ENCODE peak calls at places on chromosome 15, in ten cellular contexts. One of them, this sample, is unnamed. For H3K4me1, the result is how much of the 10 kb centered on the place peaks cover.

GRCh38 chr15:26391556-26392229 is 381.2 kb downstream of the GABRB3 start:
- DNase-seq in adrenal gland: no peak
- DNase-seq in uterus: no peak
- DNase-seq in Peyer's patch: no peak
- DNase-seq in body of pancreas: no peak
- DNase-seq in sigmoid colon: no peak
- DNase-seq in HepG2: no peak
- DNase-seq in right lobe of liver: no peak
- DNase-seq in transverse colon: no peak
- DNase-seq in esophagus squamous epithelium: no peak
- DNase-seq in this sample: no peak

GRCh38 chr15:64274541-64274940 is 81.4 kb downstream of the CSNK1G1 start:
- DNase-seq in adrenal gland: no peak
- DNase-seq in uterus: no peak
- DNase-seq in Peyer's patch: no peak
- DNase-seq in body of pancreas: no peak
- DNase-seq in sigmoid colon: no peak
- DNase-seq in HepG2: no peak
- DNase-seq in right lobe of liver: no peak
- DNase-seq in transverse colon: no peak
- DNase-seq in esophagus squamous epithelium: no peak
- DNase-seq in this sample: no peak

GRCh38 chr15:71186971-71187960 is 72.0 kb downstream of the THSD4 start:
- DNase-seq in adrenal gland: peak
- DNase-seq in uterus: no peak
- DNase-seq in Peyer's patch: no peak
- DNase-seq in body of pancreas: no peak
- DNase-seq in sigmoid colon: no peak
- DNase-seq in HepG2: no peak
- DNase-seq in right lobe of liver: no peak
- DNase-seq in transverse colon: no peak
- DNase-seq in esophagus squamous epithelium: no peak
- DNase-seq in this sample: no peak

GRCh38 chr15:40050788-40051615 is 12.0 kb upstream of the SRP14 start:
- DNase-seq in adrenal gland: peak
- DNase-seq in uterus: no peak
- DNase-seq in Peyer's patch: no peak
- DNase-seq in body of pancreas: no peak
- DNase-seq in sigmoid colon: peak
- DNase-seq in HepG2: no peak
- DNase-seq in right lobe of liver: no peak
- DNase-seq in transverse colon: no peak
- DNase-seq in esophagus squamous epithelium: no peak
- DNase-seq in this sample: peak

GRCh38 chr15:31458591-31458990 is 132.0 kb downstream of the KLF13 start:
- DNase-seq in adrenal gland: no peak
- DNase-seq in uterus: no peak
- DNase-seq in Peyer's patch: no peak
- DNase-seq in body of pancreas: no peak
- DNase-seq in sigmoid colon: no peak
- DNase-seq in HepG2: no peak
- DNase-seq in right lobe of liver: no peak
- DNase-seq in transverse colon: no peak
- DNase-seq in esophagus squamous epithelium: no peak
- DNase-seq in this sample: no peak

GRCh38 chr15:69996321-69996720 is 101.4 kb downstream of the TLE3 start:
- DNase-seq in adrenal gland: no peak
- DNase-seq in uterus: no peak
- DNase-seq in Peyer's patch: no peak
- DNase-seq in body of pancreas: no peak
- DNase-seq in sigmoid colon: no peak
- DNase-seq in HepG2: no peak
- DNase-seq in right lobe of liver: no peak
- DNase-seq in transverse colon: no peak
- DNase-seq in esophagus squamous epithelium: no peak
- DNase-seq in this sample: peak

GRCh38 chr15:57950381-57950946 is 115.0 kb downstream of the ALDH1A2 start:
- DNase-seq in adrenal gland: no peak
- DNase-seq in uterus: no peak
- DNase-seq in Peyer's patch: no peak
- DNase-seq in body of pancreas: no peak
- DNase-seq in sigmoid colon: no peak
- DNase-seq in HepG2: no peak
- DNase-seq in right lobe of liver: no peak
- DNase-seq in transverse colon: no peak
- DNase-seq in esophagus squamous epithelium: no peak
- DNase-seq in this sample: no peak

GRCh38 chr15:92625297-92625980 is 30.1 kb downstream of the FAM174B start:
- DNase-seq in adrenal gland: no peak
- DNase-seq in uterus: no peak
- DNase-seq in Peyer's patch: no peak
- DNase-seq in body of pancreas: peak
- DNase-seq in sigmoid colon: no peak
- DNase-seq in HepG2: no peak
- DNase-seq in right lobe of liver: no peak
- DNase-seq in transverse colon: no peak
- DNase-seq in esophagus squamous epithelium: no peak
- DNase-seq in this sample: no peak

GRCh38 chr15:88909956-88910831 is 3.0 kb downstream of the MFGE8 start:
- DNase-seq in adrenal gland: no peak
- DNase-seq in uterus: peak
- DNase-seq in Peyer's patch: no peak
- DNase-seq in body of pancreas: no peak
- DNase-seq in sigmoid colon: peak
- DNase-seq in HepG2: no peak
- DNase-seq in right lobe of liver: no peak
- DNase-seq in transverse colon: no peak
- DNase-seq in esophagus squamous epithelium: no peak
- DNase-seq in this sample: no peak

GRCh38 chr15:88906551-88906950 is 6.6 kb downstream of the MFGE8 start:
- DNase-seq in adrenal gland: no peak
- DNase-seq in uterus: no peak
- DNase-seq in Peyer's patch: no peak
- DNase-seq in body of pancreas: no peak
- DNase-seq in sigmoid colon: peak
- DNase-seq in HepG2: no peak
- DNase-seq in right lobe of liver: no peak
- DNase-seq in transverse colon: no peak
- DNase-seq in esophagus squamous epithelium: no peak
- DNase-seq in this sample: no peak

GRCh38 chr15:88908123-88908522 is 5.1 kb downstream of the MFGE8 start:
- DNase-seq in adrenal gland: no peak
- DNase-seq in uterus: no peak
- DNase-seq in Peyer's patch: no peak
- DNase-seq in body of pancreas: no peak
- DNase-seq in sigmoid colon: peak
- DNase-seq in HepG2: no peak
- DNase-seq in right lobe of liver: no peak
- DNase-seq in transverse colon: no peak
- DNase-seq in esophagus squamous epithelium: no peak
- DNase-seq in this sample: no peak

GRCh38 chr15:88907111-88907510 is 6.1 kb downstream of the MFGE8 start:
- DNase-seq in adrenal gland: no peak
- DNase-seq in uterus: no peak
- DNase-seq in Peyer's patch: no peak
- DNase-seq in body of pancreas: no peak
- DNase-seq in sigmoid colon: peak
- DNase-seq in HepG2: no peak
- DNase-seq in right lobe of liver: no peak
- DNase-seq in transverse colon: no peak
- DNase-seq in esophagus squamous epithelium: no peak
- DNase-seq in this sample: no peak

GRCh38 chr15:88908697-88909621 is 4.2 kb downstream of the MFGE8 start:
- DNase-seq in adrenal gland: no peak
- DNase-seq in uterus: peak
- DNase-seq in Peyer's patch: no peak
- DNase-seq in body of pancreas: no peak
- DNase-seq in sigmoid colon: peak
- DNase-seq in HepG2: no peak
- DNase-seq in right lobe of liver: no peak
- DNase-seq in transverse colon: no peak
- DNase-seq in esophagus squamous epithelium: no peak
- DNase-seq in this sample: no peak
- H3K4me3 ChIP-seq in adrenal gland: no peak
- H3K4me3 ChIP-seq in uterus: no peak
- H3K4me3 ChIP-seq in Peyer's patch: no peak
- H3K4me3 ChIP-seq in body of pancreas: no peak
- H3K4me3 ChIP-seq in sigmoid colon: no peak
- H3K4me3 ChIP-seq in HepG2: no peak
- H3K4me3 ChIP-seq in right lobe of liver: no peak
- H3K4me3 ChIP-seq in transverse colon: no peak
- H3K4me3 ChIP-seq in esophagus squamous epithelium: peak
- H3K4me3 ChIP-seq in this sample: no peak

DNA sequence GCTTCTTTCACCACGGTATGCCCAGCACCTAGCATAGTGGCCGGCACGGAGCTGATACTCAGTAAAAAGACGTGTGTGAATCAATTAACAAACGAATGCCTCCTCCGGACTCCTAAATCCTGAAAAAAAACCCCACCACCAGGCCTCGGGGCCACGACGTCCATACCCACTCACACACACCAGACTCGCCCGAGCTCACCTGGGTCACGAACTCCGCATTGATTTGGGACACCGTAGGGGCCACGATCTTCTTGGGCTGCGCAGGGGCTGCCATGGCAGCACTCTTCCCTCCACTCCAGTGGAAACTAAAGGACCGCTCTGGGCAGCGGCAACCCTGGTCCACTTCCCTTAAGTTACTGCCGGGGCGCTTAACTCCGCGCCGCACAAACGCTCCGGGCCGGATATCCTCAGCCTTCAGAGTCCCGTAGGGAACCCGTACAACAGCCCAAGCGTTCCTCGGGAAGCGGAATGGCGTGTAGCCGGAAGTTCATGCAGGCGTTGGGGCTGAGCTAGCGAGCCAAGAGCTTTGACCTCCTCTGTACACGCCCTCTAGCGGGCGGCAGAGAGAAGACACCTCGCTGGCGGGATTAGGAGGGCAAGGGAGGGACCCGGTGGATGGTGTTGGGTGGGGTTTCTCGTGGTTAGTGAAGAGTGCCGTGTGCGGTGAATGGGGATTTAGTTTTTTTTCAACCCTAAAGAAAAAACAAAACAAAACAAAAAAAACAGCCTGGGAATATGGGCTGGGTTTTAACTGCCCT is at the start of gene AQR:
- DNase-seq in adrenal gland: peak
- DNase-seq in uterus: peak
- DNase-seq in Peyer's patch: peak
- DNase-seq in body of pancreas: peak
- DNase-seq in sigmoid colon: peak
- DNase-seq in HepG2: peak
- DNase-seq in right lobe of liver: peak
- DNase-seq in transverse colon: peak
- DNase-seq in esophagus squamous epithelium: peak
- DNase-seq in this sample: peak
- TF ChIP-seq POLR2A in adrenal gland: peak
- TF ChIP-seq POLR2A in uterus: peak
- TF ChIP-seq POLR2A in Peyer's patch: peak
- TF ChIP-seq POLR2A in body of pancreas: peak
- TF ChIP-seq POLR2A in sigmoid colon: peak
- TF ChIP-seq POLR2A in HepG2: peak
- TF ChIP-seq POLR2A in right lobe of liver: peak
- TF ChIP-seq POLR2A in transverse colon: peak
- TF ChIP-seq POLR2A in esophagus squamous epithelium: no peak
- TF ChIP-seq POLR2A in this sample: peak

DNA sequence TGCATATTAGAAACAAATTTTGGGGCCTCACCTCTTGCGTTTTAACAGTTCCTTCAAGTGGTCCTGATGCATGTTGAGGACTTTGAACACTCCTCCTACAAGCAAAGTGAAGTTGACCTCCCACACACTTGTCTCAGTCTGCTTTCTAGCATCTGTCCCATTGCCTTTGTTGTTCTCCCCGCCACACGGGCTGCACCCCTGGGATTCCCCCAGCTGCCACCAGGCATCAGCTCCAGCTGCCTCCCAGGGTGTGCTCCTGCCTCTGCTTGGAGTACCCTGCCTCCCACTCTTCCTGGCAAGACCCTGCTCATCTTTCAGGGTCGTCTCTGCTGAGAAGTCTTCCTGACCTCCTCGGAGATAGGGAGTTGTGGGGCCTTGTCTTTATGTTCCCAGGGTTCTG is 52.2 kb downstream of the IGF1R start:
- DNase-seq in adrenal gland: no peak
- DNase-seq in uterus: no peak
- DNase-seq in Peyer's patch: no peak
- DNase-seq in body of pancreas: no peak
- DNase-seq in sigmoid colon: no peak
- DNase-seq in HepG2: no peak
- DNase-seq in right lobe of liver: no peak
- DNase-seq in transverse colon: no peak
- DNase-seq in esophagus squamous epithelium: no peak
- DNase-seq in this sample: no peak
- H3K4me1 ChIP-seq in adrenal gland: under half
- H3K4me1 ChIP-seq in uterus: under half
- H3K4me1 ChIP-seq in Peyer's patch: under half
- H3K4me1 ChIP-seq in body of pancreas: half or more
- H3K4me1 ChIP-seq in sigmoid colon: half or more
- H3K4me1 ChIP-seq in HepG2: half or more
- H3K4me1 ChIP-seq in right lobe of liver: under half
- H3K4me1 ChIP-seq in transverse colon: under half
- H3K4me1 ChIP-seq in esophagus squamous epithelium: half or more
- H3K4me1 ChIP-seq in this sample: under half

GRCh38 chr15:77612958-77613601 is 19.6 kb downstream of the LINGO1 start:
- DNase-seq in adrenal gland: no peak
- DNase-seq in uterus: no peak
- DNase-seq in Peyer's patch: no peak
- DNase-seq in body of pancreas: no peak
- DNase-seq in sigmoid colon: no peak
- DNase-seq in HepG2: no peak
- DNase-seq in right lobe of liver: no peak
- DNase-seq in transverse colon: no peak
- DNase-seq in esophagus squamous epithelium: no peak
- DNase-seq in this sample: no peak

GRCh38 chr15:77609558-77609957 is 23.2 kb downstream of the LINGO1 start:
- DNase-seq in adrenal gland: no peak
- DNase-seq in uterus: no peak
- DNase-seq in Peyer's patch: no peak
- DNase-seq in body of pancreas: no peak
- DNase-seq in sigmoid colon: no peak
- DNase-seq in HepG2: no peak
- DNase-seq in right lobe of liver: no peak
- DNase-seq in transverse colon: no peak
- DNase-seq in esophagus squamous epithelium: no peak
- DNase-seq in this sample: no peak

GRCh38 chr15:77614251-77614806 is 18.4 kb downstream of the LINGO1 start:
- DNase-seq in adrenal gland: no peak
- DNase-seq in uterus: no peak
- DNase-seq in Peyer's patch: no peak
- DNase-seq in body of pancreas: no peak
- DNase-seq in sigmoid colon: no peak
- DNase-seq in HepG2: no peak
- DNase-seq in right lobe of liver: no peak
- DNase-seq in transverse colon: no peak
- DNase-seq in esophagus squamous epithelium: no peak
- DNase-seq in this sample: no peak

GRCh38 chr15:77610731-77611130 is 22.0 kb downstream of the LINGO1 start:
- DNase-seq in adrenal gland: no peak
- DNase-seq in uterus: no peak
- DNase-seq in Peyer's patch: no peak
- DNase-seq in body of pancreas: no peak
- DNase-seq in sigmoid colon: no peak
- DNase-seq in HepG2: no peak
- DNase-seq in right lobe of liver: no peak
- DNase-seq in transverse colon: no peak
- DNase-seq in esophagus squamous epithelium: no peak
- DNase-seq in this sample: no peak

GRCh38 chr15:77611767-77612166 is 20.9 kb downstream of the LINGO1 start:
- DNase-seq in adrenal gland: no peak
- DNase-seq in uterus: no peak
- DNase-seq in Peyer's patch: no peak
- DNase-seq in body of pancreas: peak
- DNase-seq in sigmoid colon: no peak
- DNase-seq in HepG2: no peak
- DNase-seq in right lobe of liver: no peak
- DNase-seq in transverse colon: peak
- DNase-seq in esophagus squamous epithelium: no peak
- DNase-seq in this sample: no peak
- H3K4me3 ChIP-seq in adrenal gland: no peak
- H3K4me3 ChIP-seq in uterus: no peak
- H3K4me3 ChIP-seq in Peyer's patch: no peak
- H3K4me3 ChIP-seq in body of pancreas: no peak
- H3K4me3 ChIP-seq in sigmoid colon: no peak
- H3K4me3 ChIP-seq in HepG2: no peak
- H3K4me3 ChIP-seq in right lobe of liver: no peak
- H3K4me3 ChIP-seq in transverse colon: no peak
- H3K4me3 ChIP-seq in esophagus squamous epithelium: no peak
- H3K4me3 ChIP-seq in this sample: no peak